ENCODE peak calls at places on chromosomes 5 and 9, in seven cellular contexts. S is cardiac fibroblast, F is BJ, Y is K562, L is left ventricle myocardium inferior, N is lower lobe of right lung, B is heart right ventricle. I is an unnamed sample.
A peak's percentile ranks its signal among the peaks of the same experiment; 100 is the strongest.

GRCh38 chr5:17365756-17366155 is 132.3 kb upstream of the TAF11L2 start:
- DNase-seq in L (no peak), N (no peak), Y (no peak), B (no peak), F (no peak), S (no peak), I (no peak)

GRCh38 chr5:96565843-96566242 is 96.3 kb upstream of the CAST start:
- DNase-seq in L (no peak), B (no peak), N (no peak), F (peak; percentile 61), S (peak; percentile 94), Y (no peak), I (no peak)

GRCh38 chr5:83632874-83633273 is 87.8 kb downstream of the HAPLN1 start:
- DNase-seq in N (no peak), S (peak; percentile 57), F (peak; percentile 14), L (no peak), Y (no peak), B (no peak), I (no peak)

GRCh38 chr9:125240649-125240999 is 519 bp downstream of the HSPA5 start:
- DNase-seq in L (no peak), B (no peak), Y (peak; percentile 70), N (no peak), S (peak; percentile 47), F (no peak), I (peak; percentile 55)

GRCh38 chr5:96129276-96129675 is 167.6 kb upstream of the ELL2 start:
- DNase-seq in B (no peak), N (no peak), L (no peak), Y (no peak), S (no peak), F (no peak), I (no peak)

GRCh38 chr5:135213466-135214239 is 179.6 kb upstream of the PITX1 start:
- DNase-seq in F (no peak), B (no peak), L (no peak), N (no peak), Y (no peak), S (no peak), I (no peak)

GRCh38 chr5:170551076-170551475 is 47.3 kb downstream of the KCNIP1 start:
- DNase-seq in N (no peak), L (no peak), Y (no peak), F (no peak), S (no peak), B (no peak), I (no peak)

GRCh38 chr5:52007230-52007858 is 624.1 kb downstream of the ISL1 start:
- DNase-seq in L (no peak), N (no peak), F (peak; percentile 1), B (peak; percentile 13), S (peak; percentile 49), Y (no peak), I (no peak)

GRCh38 chr9:26357803-26358339 is 534.7 kb downstream of the CAAP1 start:
- DNase-seq in S (no peak), L (no peak), F (no peak), Y (no peak), B (no peak), N (no peak), I (no peak)

GRCh38 chr5:107074991-107075390 is 595.7 kb downstream of the EFNA5 start:
- DNase-seq in B (no peak), L (no peak), N (no peak), F (no peak), Y (no peak), S (no peak), I (no peak)

GRCh38 chr5:149551227-149552037 is at the start of gene CSNK1A1:
- DNase-seq in Y (peak; percentile 99), B (peak; percentile 98), F (peak; percentile 90), S (peak; percentile 98), L (peak; percentile 99), N (peak; percentile 99), I (peak; percentile 100)

GRCh38 chr5:111754190-111754589 is 2.8 kb downstream of the NREP start:
- DNase-seq in Y (no peak), B (no peak), F (no peak), N (no peak), S (no peak), L (no peak), I (no peak)
- H3K4me3 ChIP-seq in Y (no peak overlapping the region), B (no peak overlapping the region), F (peak overlapping the region; percentile 73), N (no peak overlapping the region), S (no peak overlapping the region), L (peak overlapping the region; percentile 80), I (no peak overlapping the region)

DNA sequence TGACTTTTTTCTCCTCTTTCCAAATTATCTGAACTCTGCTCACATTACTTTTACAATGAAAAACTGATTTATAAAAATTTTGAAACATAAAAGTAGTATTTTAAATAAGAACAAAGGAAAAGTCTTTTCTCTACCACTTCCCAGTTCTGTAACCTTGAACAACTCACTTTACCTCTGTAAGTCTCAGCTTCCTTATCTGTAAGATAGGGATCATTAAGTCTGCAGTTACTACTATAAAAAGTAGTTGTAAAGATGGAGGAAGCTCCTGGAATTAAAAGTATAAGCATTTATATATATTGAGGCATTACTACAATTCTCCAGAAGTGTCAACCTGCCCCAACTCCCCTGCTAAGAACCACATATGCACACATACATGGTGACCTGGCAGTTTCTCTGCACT is 88.0 kb downstream of the TTC39B start:
- DNase-seq in L (no peak), S (no peak), N (no peak), Y (no peak), B (no peak), F (no peak), I (no peak)
- H3K4me3 ChIP-seq in L (no peak overlapping the region), S (no peak overlapping the region), N (no peak overlapping the region), Y (no peak overlapping the region), B (no peak overlapping the region), F (no peak overlapping the region), I (no peak overlapping the region)

GRCh38 chr5:5787366-5787765 is 364.9 kb downstream of the ICE1 start:
- DNase-seq in Y (no peak), B (no peak), S (no peak), N (no peak), L (no peak), F (no peak), I (no peak)
- H3K4me3 ChIP-seq in Y (no peak overlapping the region), B (no peak overlapping the region), S (no peak overlapping the region), N (no peak overlapping the region), L (no peak overlapping the region), F (no peak overlapping the region), I (no peak overlapping the region)

GRCh38 chr9:128092199-128092977 is 24.4 kb downstream of the SLC25A25 start:
- DNase-seq in B (no peak), F (no peak), L (no peak), Y (no peak), S (no peak), N (no peak), I (no peak)
- H3K4me3 ChIP-seq in B (no peak overlapping the region), F (peak overlapping the region; percentile 36), L (peak overlapping the region; percentile 38), Y (no peak overlapping the region), S (no peak overlapping the region), N (no peak overlapping the region), I (no peak overlapping the region)

DNA sequence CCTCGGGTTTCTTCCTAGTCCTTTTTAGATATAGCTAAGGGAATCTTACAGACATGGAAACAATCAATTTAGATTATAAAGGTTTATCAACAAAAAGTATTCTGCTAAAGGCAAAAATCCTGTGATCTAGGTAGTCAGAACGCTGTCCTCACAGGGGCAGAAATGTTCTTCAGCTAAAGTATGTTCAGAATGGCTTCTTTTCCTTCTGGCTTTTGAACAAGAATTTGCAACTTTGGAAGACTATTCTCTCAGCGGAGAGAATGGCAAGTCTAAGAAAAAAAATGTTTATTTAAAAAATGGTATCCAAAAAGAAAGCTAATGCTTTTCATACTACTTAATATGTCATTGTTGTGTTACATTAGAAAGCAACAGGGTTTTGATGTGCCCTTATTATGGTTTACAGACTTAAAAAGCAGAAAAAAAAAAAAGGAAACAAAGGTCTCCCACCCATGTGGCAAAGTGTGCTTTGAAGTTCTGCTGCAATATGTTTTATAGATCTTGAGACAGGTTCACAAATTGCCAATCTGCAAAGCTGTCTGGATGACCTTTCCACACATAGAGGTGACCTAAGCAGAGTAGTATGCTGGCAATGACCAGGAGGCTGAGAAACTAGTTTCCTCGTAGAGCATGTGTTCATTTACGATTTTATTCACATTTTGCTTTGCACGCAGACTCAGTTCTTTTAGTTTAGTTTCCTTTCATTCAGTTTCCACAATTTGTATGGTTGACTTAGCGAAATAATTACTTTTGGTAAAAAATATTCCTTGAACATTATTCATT is 45.1 kb upstream of the PJA2 start:
- DNase-seq in B (no peak), Y (no peak), L (no peak), S (peak; percentile 73), N (no peak), F (no peak), I (no peak)
- H3K4me3 ChIP-seq in B (no peak overlapping the region), Y (no peak overlapping the region), L (no peak overlapping the region), S (no peak overlapping the region), N (no peak overlapping the region), F (no peak overlapping the region), I (no peak overlapping the region)